ENCODE peak calls at places on chromosomes 13 and 19, in four cellular contexts. S is fibroblast of lung, G is breast epithelium, P is A673. T is an unnamed sample.

GRCh38 chr19:6718111-6718740 is 2.2 kb downstream of the C3 start:
- DNase-seq in S (no peak), G (no peak), P (no peak), T (no peak)

GRCh38 chr13:59863621-59864020 is 300.1 kb downstream of the DIAPH3 start:
- DNase-seq in S (no peak), G (no peak), P (no peak), T (no peak)

GRCh38 chr13:50838701-50839100 is 4.8 kb downstream of the DLEU7 start:
- DNase-seq in S (no peak), G (no peak), P (no peak), T (no peak)

GRCh38 chr19:7871530-7872305 is 2.5 kb downstream of the PRR36 start:
- DNase-seq in S (peak; percentile 85), G (peak; percentile 93), P (peak; percentile 96), T (peak; percentile 78)

GRCh38 chr13:39197645-39198007 is 159.4 kb downstream of the NHLRC3 start:
- DNase-seq in S (no peak), G (no peak), P (no peak), T (no peak)

GRCh38 chr13:60134376-60134775 is 29.4 kb downstream of the DIAPH3 start:
- DNase-seq in S (no peak), G (no peak), P (peak; percentile 20), T (no peak)

GRCh38 chr13:54124700-54125099 is 1096.1 kb downstream of the OLFM4 start:
- DNase-seq in S (no peak), G (no peak), P (no peak), T (no peak)

GRCh38 chr13:51882570-51883225 is 20.9 kb downstream of the CCDC70 start:
- DNase-seq in S (no peak), G (no peak), P (no peak), T (no peak)

GRCh38 chr19:18910801-18911436 is 8.3 kb downstream of the COPE start:
- DNase-seq in S (no peak), G (no peak), P (no peak), T (no peak)

GRCh38 chr19:11064831-11065303 is 24.4 kb upstream of the LDLR start:
- DNase-seq in S (peak; percentile 29), G (no peak), P (no peak), T (no peak)

GRCh38 chr13:99151516-99151915 is 49.1 kb upstream of the UBAC2 start:
- DNase-seq in S (peak; percentile 83), G (no peak), P (no peak), T (peak; percentile 76)

GRCh38 chr13:110348309-110348625 is 41.2 kb downstream of the COL4A2 start:
- DNase-seq in S (no peak), G (no peak), P (no peak), T (no peak)

GRCh38 chr13:89363144-89363543 is 1692.0 kb downstream of the SLITRK5 start:
- DNase-seq in S (no peak), G (no peak), P (no peak), T (no peak)

GRCh38 chr13:43014162-43014561 is 9.2 kb upstream of the DNAJC15 start:
- DNase-seq in S (no peak), G (no peak), P (no peak), T (no peak)

GRCh38 chr13:114106991-114107685 is 25.3 kb downstream of the RASA3 start:
- DNase-seq in S (no peak), G (peak; percentile 38), P (no peak), T (no peak)

GRCh38 chr13:36163809-36164308 is 32.7 kb upstream of the DCLK1 start:
- DNase-seq in S (peak; percentile 96), G (no peak), P (peak; percentile 67), T (peak; percentile 96)

GRCh38 chr13:25632166-25632888 is 260.6 kb downstream of the ATP8A2 start:
- DNase-seq in S (no peak), G (no peak), P (no peak), T (no peak)

GRCh38 chr19:50427997-50428425 is 4.7 kb upstream of the MYBPC2 start:
- DNase-seq in S (peak; percentile 76), G (peak; percentile 89), P (peak; percentile 75), T (peak; percentile 70)

GRCh38 chr13:71864981-71865857 is 1.8 kb downstream of the DACH1 start:
- DNase-seq in S (peak; percentile 32), G (peak; percentile 51), P (peak; percentile 23), T (peak; percentile 20)

GRCh38 chr19:35513231-35513974 is at the start of gene DMKN:
- DNase-seq in S (peak; percentile 11), G (no peak), P (no peak), T (no peak)

GRCh38 chr13:28000567-28000966 is 12.1 kb upstream of the URAD start:
- DNase-seq in S (no peak), G (no peak), P (no peak), T (no peak)

GRCh38 chr13:20130012-20130411 is 30.8 kb downstream of the GJA3 start:
- DNase-seq in S (no peak), G (no peak), P (no peak), T (no peak)

GRCh38 chr13:32390048-32390447 is 37.9 kb downstream of the N4BP2L1 start:
- DNase-seq in S (no peak), G (no peak), P (no peak), T (no peak)

GRCh38 chr13:78183737-78184136 is 265.1 kb upstream of the EDNRB start:
- DNase-seq in S (no peak), G (no peak), P (no peak), T (no peak)

GRCh38 chr13:110408286-110408685 is 101.2 kb downstream of the COL4A2 start:
- DNase-seq in S (peak; percentile 41), G (no peak), P (no peak), T (no peak)

GRCh38 chr19:38253788-38254187 is 2.4 kb downstream of the PPP1R14A start:
- DNase-seq in S (no peak), G (no peak), P (no peak), T (no peak)

GRCh38 chr13:110629735-110630134 is 14.4 kb downstream of the NAXD start:
- DNase-seq in S (peak; percentile 40), G (no peak), P (no peak), T (peak; percentile 41)

GRCh38 chr13:28684257-28684656 is 25.3 kb downstream of the POMP start:
- DNase-seq in S (no peak), G (no peak), P (peak; percentile 14), T (no peak)

GRCh38 chr19:17677002-17677401 is 11.2 kb downstream of the UNC13A start:
- DNase-seq in S (no peak), G (no peak), P (no peak), T (no peak)

GRCh38 chr19:7006305-7006704 is 14.9 kb downstream of the MBD3L2B start:
- DNase-seq in S (no peak), G (no peak), P (no peak), T (no peak)

GRCh38 chr13:65932587-65933239 is 1297.4 kb downstream of the PCDH9 start:
- DNase-seq in S (no peak), G (no peak), P (no peak), T (no peak)

GRCh38 chr13:99371956-99372355 is 64.8 kb upstream of the GPR183 start:
- DNase-seq in S (no peak), G (no peak), P (no peak), T (no peak)

GRCh38 chr19:33437351-33438015 is 64.0 kb downstream of the CEBPG start:
- DNase-seq in S (no peak), G (no peak), P (no peak), T (no peak)

GRCh38 chr13:79767126-79767525 is 286.2 kb downstream of the NDFIP2 start:
- DNase-seq in S (peak; percentile 65), G (no peak), P (no peak), T (peak; percentile 50)

GRCh38 chr13:23707674-23708073 is 137.5 kb downstream of the TNFRSF19 start:
- DNase-seq in S (no peak), G (no peak), P (no peak), T (no peak)

GRCh38 chr13:107842562-107843180 is 372.7 kb downstream of the LIG4 start:
- DNase-seq in S (peak; percentile 80), G (no peak), P (peak; percentile 17), T (peak; percentile 76)

DNA sequence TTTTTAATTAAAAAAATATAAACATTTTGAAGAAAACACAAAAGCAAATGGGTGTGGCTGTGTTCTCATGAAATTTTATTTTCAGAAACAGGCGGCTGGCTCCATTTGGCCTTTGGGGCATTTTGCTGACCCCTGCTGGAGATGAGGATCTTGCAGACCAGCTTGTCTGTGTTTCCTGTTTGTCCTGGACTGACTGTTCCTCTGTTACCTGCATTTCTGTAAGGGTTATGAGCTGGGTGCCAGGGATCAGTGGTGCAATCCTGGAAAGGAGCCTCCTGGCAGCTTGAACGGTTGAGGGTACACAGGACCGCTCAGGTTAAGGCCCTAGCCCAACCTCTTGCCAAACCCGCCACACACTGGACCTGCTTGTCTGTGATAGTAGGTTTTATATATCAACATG is 49.9 kb downstream of the ZNF787 start:
- DNase-seq in S (no peak), G (no peak), P (no peak), T (no peak)
- TF ChIP-seq CTCF in S (peak; percentile 26), G (no peak), P (peak; percentile 32), T (peak; percentile 10)

DNA sequence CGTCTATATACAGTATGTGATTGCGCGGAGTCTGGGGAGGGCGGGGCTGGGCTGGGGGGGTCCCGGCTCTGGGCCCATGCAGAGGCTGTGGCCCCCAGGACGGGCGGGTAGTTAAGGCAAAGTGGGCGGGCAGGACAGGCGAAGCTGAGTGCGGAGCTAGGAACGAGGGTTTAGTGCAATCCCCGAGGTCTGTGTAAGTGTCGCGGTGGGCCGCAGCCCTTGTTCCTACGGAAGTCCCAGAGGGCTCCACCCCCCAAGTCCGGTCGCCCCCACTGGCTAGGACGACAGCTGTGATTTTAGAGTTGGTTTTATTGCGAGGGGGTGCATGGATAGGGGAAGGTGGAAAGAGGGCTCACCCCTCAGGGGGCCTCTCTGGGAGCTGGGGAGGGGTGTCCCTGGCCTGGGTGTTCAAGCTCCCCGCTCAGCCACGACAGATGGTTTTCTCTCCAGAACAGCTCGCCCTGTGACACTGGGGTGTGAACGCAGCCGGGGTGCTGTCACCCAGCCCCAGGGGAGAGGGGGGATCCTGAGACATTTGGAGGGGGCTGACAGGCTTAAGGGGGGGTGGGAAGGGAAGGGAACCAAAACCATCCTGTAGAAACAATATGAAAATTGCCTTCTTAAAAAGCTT is 21.7 kb downstream of the ZBTB7A start:
- DNase-seq in S (no peak), G (no peak), P (no peak), T (no peak)
- H3K27ac ChIP-seq in S (no peak overlapping the region), G (no peak overlapping the region), P (no peak overlapping the region), T (no peak overlapping the region)

DNA sequence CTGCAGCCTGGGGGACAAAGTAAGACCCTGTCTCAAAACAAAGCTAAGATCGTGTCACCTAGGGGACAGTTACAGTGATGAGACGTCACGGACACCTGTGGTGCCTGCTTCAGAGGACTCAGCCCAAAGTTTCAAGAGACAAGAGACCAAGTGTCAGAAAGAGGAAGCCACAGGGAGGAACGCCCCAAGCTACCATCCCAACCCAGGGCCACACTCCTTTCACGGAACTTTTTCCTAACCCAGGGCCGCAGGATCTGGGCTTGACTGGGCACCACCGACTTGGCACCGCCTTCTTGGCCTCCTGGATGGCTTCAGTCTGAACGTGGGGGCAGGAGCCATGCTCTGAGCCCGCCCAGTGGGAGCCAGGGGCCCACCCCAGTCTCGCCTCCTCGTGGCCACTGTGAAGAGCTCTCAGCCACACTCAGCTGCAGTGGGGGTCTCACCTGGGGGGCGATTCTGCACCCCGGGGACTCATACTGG is 8.5 kb downstream of the MOB3A start:
- DNase-seq in S (no peak), G (no peak), P (no peak), T (no peak)
- TF ChIP-seq CTCF in S (no peak), G (no peak), P (no peak), T (no peak)

GRCh38 chr13:106537521-106537920 is 2.1 kb upstream of the EFNB2 start:
- DNase-seq in S (no peak), G (no peak), P (no peak), T (no peak)

GRCh38 chr13:106535552-106536243 is at the start of gene EFNB2:
- DNase-seq in S (peak; percentile 93), G (peak; percentile 84), P (peak; percentile 93), T (peak; percentile 84)

GRCh38 chr13:106533940-106534843 is 1.3 kb downstream of the EFNB2 start:
- DNase-seq in S (peak; percentile 79), G (no peak), P (no peak), T (peak; percentile 74)

GRCh38 chr13:106534844-106535551 is 464 bp downstream of the EFNB2 start:
- DNase-seq in S (peak; percentile 50), G (no peak), P (peak; percentile 16), T (peak; percentile 35)

GRCh38 chr13:106536244-106537034 is 977 bp upstream of the EFNB2 start:
- DNase-seq in S (peak; percentile 80), G (peak; percentile 90), P (peak; percentile 89), T (peak; percentile 71)
- H3K27ac ChIP-seq in S (peak overlapping the region; percentile 9), G (peak overlapping the region; percentile 77), P (no peak overlapping the region), T (peak overlapping the region; percentile 60)

T was measured in astrocyte.